ENCODE peak calls at places on chromosomes 4 and X, in five cellular contexts. G is heart right ventricle, I is tibial artery, M is IMR-90, Z is Panc1. X is an unnamed sample.

GRCh38 chr4:23789765-23790164 is 100.1 kb downstream of the PPARGC1A start:
- DNase-seq in M (peak), G (peak), Z (no peak), I (peak), X (peak)

GRCh38 chr4:173057442-173057841 is 111.2 kb upstream of the GALNT7 start:
- DNase-seq in Z (no peak), I (no peak), M (peak), G (no peak), X (no peak)

GRCh38 chr4:185256444-185256843 is 47.0 kb downstream of the SNX25 start:
- DNase-seq in M (peak), Z (no peak), I (no peak), G (no peak), X (peak)

GRCh38 chrX:107849747-107850478 is 24.2 kb downstream of the MID2 start:
- DNase-seq in M (no peak), I (no peak), Z (no peak), G (no peak), X (peak)

GRCh38 chr4:1321486-1321885 is 25.5 kb upstream of the UVSSA start:
- DNase-seq in Z (no peak), I (no peak), M (no peak), G (no peak), X (no peak)

GRCh38 chr4:95317124-95317820 is 231.5 kb downstream of the UNC5C start:
- DNase-seq in M (no peak), Z (no peak), G (no peak), I (no peak), X (no peak)

GRCh38 chrX:68307767-68308166 is 125.5 kb downstream of the OPHN1 start:
- DNase-seq in I (no peak), G (no peak), Z (no peak), M (peak), X (peak)

GRCh38 chr4:41142946-41143720 is 71.2 kb downstream of the APBB2 start:
- DNase-seq in G (peak), M (peak), Z (no peak), I (peak), X (peak)

GRCh38 chr4:17142232-17142711 is 243.8 kb upstream of the LDB2 start:
- DNase-seq in M (peak), G (no peak), Z (no peak), I (no peak), X (peak)

GRCh38 chrX:102154900-102155805 is 624 bp downstream of the BEX5 start:
- DNase-seq in I (no peak), Z (no peak), M (no peak), G (no peak), X (no peak)

GRCh38 chr4:55475394-55476243 is 71.1 kb downstream of the CLOCK start:
- DNase-seq in G (no peak), M (peak), I (no peak), Z (no peak), X (peak)

GRCh38 chr4:188015025-188015778 is 19.6 kb downstream of the ZFP42 start:
- DNase-seq in M (no peak), G (no peak), I (no peak), Z (no peak), X (no peak)

GRCh38 chr4:7657545-7658296 is 223.0 kb upstream of the PSAPL1 start:
- DNase-seq in Z (no peak), M (no peak), I (no peak), G (no peak), X (no peak)

GRCh38 chrX:132732236-132732635 is 226.2 kb downstream of the HS6ST2 start:
- DNase-seq in I (no peak), G (no peak), Z (no peak), M (no peak), X (no peak)

GRCh38 chrX:39848900-39849299 is 248.9 kb downstream of the BCOR start:
- DNase-seq in Z (no peak), I (no peak), G (no peak), M (peak), X (peak)

GRCh38 chr4:78694457-78694787 is 81.7 kb upstream of the BMP2K start:
- DNase-seq in G (no peak), Z (no peak), I (no peak), M (no peak), X (no peak)

GRCh38 chr4:39526810-39527295 is 386 bp downstream of the UGDH start:
- DNase-seq in I (no peak), G (peak), M (no peak), Z (no peak), X (peak)

GRCh38 chr4:3879681-3880594 is 113.8 kb downstream of the ADRA2C start:
- DNase-seq in G (no peak), Z (no peak), M (no peak), I (peak), X (no peak)

GRCh38 chr4:185817403-185817818 is 5.4 kb upstream of the SORBS2 start:
- DNase-seq in M (no peak), Z (no peak), G (peak), I (no peak), X (no peak)

GRCh38 chr4:68141852-68142251 is 12.2 kb upstream of the TMPRSS11F start:
- DNase-seq in I (no peak), M (no peak), G (no peak), Z (no peak), X (no peak)

GRCh38 chrX:11678174-11678573 is 12.5 kb upstream of the ARHGAP6 start:
- DNase-seq in I (peak), Z (no peak), M (no peak), G (no peak), X (peak)

GRCh38 chrX:129593137-129593536 is 53.1 kb downstream of the OCRL start:
- DNase-seq in M (peak), I (no peak), Z (no peak), G (no peak), X (peak)

GRCh38 chr4:94995684-94996394 is 238.1 kb downstream of the BMPR1B start:
- DNase-seq in Z (no peak), M (peak), I (peak), G (peak), X (peak)

GRCh38 chr4:38161208-38162113 is 201.3 kb downstream of the PTTG2 start:
- DNase-seq in Z (no peak), G (no peak), M (peak), I (no peak), X (no peak)

GRCh38 chr4:124947622-124948265 is 235.2 kb upstream of the ANKRD50 start:
- DNase-seq in G (no peak), Z (no peak), I (no peak), M (no peak), X (peak)

GRCh38 chr4:160406426-160406825 is 1303.5 kb downstream of the RAPGEF2 start:
- DNase-seq in I (no peak), G (no peak), M (no peak), Z (no peak), X (no peak)

GRCh38 chr4:85905761-85906160 is 430.8 kb downstream of the ARHGAP24 start:
- DNase-seq in G (no peak), M (no peak), Z (no peak), I (no peak), X (no peak)

GRCh38 chr4:112127736-112128322 is 17.4 kb upstream of the FAM241A start:
- DNase-seq in Z (no peak), M (peak), I (no peak), G (no peak), X (peak)

GRCh38 chr4:133003169-133003568 is 145.9 kb upstream of the PCDH10 start:
- DNase-seq in Z (no peak), M (no peak), G (no peak), I (no peak), X (no peak)

GRCh38 chr4:665381-665750 is 8.7 kb downstream of the ATP5ME start:
- DNase-seq in Z (no peak), G (no peak), M (no peak), I (no peak), X (no peak)

GRCh38 chr4:26073886-26074560 is 160.0 kb downstream of the SMIM20 start:
- DNase-seq in G (no peak), M (no peak), I (no peak), Z (no peak), X (no peak)

GRCh38 chrX:136531951-136532350 is at the start of gene VGLL1:
- DNase-seq in I (no peak), Z (no peak), M (no peak), G (no peak), X (no peak)

GRCh38 chr4:6461301-6462165 is 10.9 kb downstream of the PPP2R2C start:
- DNase-seq in I (peak), G (no peak), M (peak), Z (no peak), X (no peak)

GRCh38 chr4:337143-337931 is at the start of gene ZNF141:
- DNase-seq in M (peak), Z (no peak), G (peak), I (peak), X (peak)

GRCh38 chrX:151801980-151802379 is 67.4 kb downstream of the CNGA2 start:
- DNase-seq in Z (no peak), M (no peak), G (no peak), I (no peak), X (no peak)
- TF ChIP-seq CTCF in Z (peak), M (peak), G (no peak), I (no peak), X (peak)

GRCh38 chr4:121823505-121824170 is at the start of gene CCNA2:
- DNase-seq in I (peak), G (peak), Z (peak), M (peak), X (peak)

GRCh38 chr4:121822047-121822446 is 1.6 kb downstream of the CCNA2 start:
- DNase-seq in Z (no peak), G (no peak), I (no peak), M (no peak), X (no peak)

GRCh38 chr4:121824171-121824527 is 466 bp upstream of the CCNA2 start:
- DNase-seq in Z (no peak), M (no peak), G (no peak), I (no peak), X (no peak)

GRCh38 chr4:121824950-121825349 is 1.3 kb upstream of the CCNA2 start:
- DNase-seq in Z (no peak), I (no peak), M (no peak), G (no peak), X (no peak)

DNA sequence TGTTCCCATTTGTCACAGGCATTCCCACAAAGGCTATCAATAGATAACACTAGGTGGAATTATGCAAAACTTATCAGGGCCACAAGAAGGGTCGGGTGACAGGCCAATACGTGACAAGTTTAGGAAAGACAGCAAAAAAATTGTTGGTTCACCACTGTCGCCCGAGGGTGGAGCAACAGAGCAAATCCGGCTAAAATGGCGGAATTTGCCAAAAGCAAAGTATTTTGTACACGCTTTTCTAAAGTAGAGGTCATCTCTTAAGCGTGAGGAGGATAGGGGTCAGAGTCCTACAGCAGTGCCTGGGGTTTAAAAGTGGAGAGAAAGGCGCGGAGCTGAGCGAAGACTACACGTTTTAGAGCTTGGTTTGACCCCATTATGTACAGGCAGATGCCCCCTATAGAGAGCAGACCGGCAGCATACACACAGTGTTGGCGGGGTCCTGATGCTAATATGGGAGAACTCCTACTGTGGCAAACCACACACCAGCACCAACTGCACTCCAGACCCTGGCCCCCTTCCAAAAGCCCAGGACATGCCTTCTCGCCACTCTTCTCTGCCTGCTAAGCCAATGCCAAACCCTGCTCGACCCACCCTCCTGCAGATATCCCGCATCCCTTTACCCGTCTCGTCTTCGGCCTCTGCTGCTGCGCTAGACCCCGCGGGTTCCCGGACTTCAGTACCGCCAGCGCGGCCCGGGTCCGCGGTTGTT is 733 bp downstream of the CCNA2 start:
- DNase-seq in M (no peak), Z (no peak), G (peak), I (peak), X (peak)
- TF ChIP-seq CTCF in M (no peak), Z (peak), G (no peak), I (no peak), X (peak)

GRCh38 chr4:80035336-80035735 is 37.7 kb downstream of the ANTXR2 start:
- DNase-seq in M (no peak), Z (no peak), G (no peak), I (no peak), X (no peak)
- TF ChIP-seq CTCF in M (no peak), Z (no peak), G (no peak), I (no peak), X (no peak)

GRCh38 chrX:38260231-38260630 is 39.6 kb upstream of the SRPX start:
- DNase-seq in I (no peak), M (peak), G (no peak), Z (peak), X (peak)
- TF ChIP-seq CTCF in I (no peak), M (peak), G (no peak), Z (peak), X (peak)